ENCODE peak calls at places on chromosomes 3 and 15, in eight cellular contexts. One of them, this sample, is unnamed.

GRCh38 chr3:119810018-119810435 is 28.1 kb downstream of the NR1I2 start:
- DNase-seq in sigmoid colon: no peak
- DNase-seq in cardiac fibroblast: peak
- DNase-seq in PC-3: no peak
- DNase-seq in brain microvascular endothelial cell: peak
- DNase-seq in BJ: no peak
- DNase-seq in IMR-90: peak
- DNase-seq in astrocyte: peak
- DNase-seq in this sample: peak

GRCh38 chr15:78055923-78056713 is 21.4 kb downstream of the TBC1D2B start:
- DNase-seq in astrocyte: no peak
- DNase-seq in brain microvascular endothelial cell: no peak
- DNase-seq in IMR-90: no peak
- DNase-seq in BJ: no peak
- DNase-seq in sigmoid colon: no peak
- DNase-seq in cardiac fibroblast: no peak
- DNase-seq in PC-3: peak
- DNase-seq in this sample: peak

GRCh38 chr3:120791958-120792357 is 49.4 kb downstream of the GTF2E1 start:
- DNase-seq in PC-3: peak
- DNase-seq in cardiac fibroblast: peak
- DNase-seq in IMR-90: peak
- DNase-seq in sigmoid colon: no peak
- DNase-seq in brain microvascular endothelial cell: peak
- DNase-seq in BJ: no peak
- DNase-seq in astrocyte: peak
- DNase-seq in this sample: peak

GRCh38 chr3:150495563-150496168 is 50.6 kb downstream of the SERP1 start:
- DNase-seq in BJ: no peak
- DNase-seq in sigmoid colon: no peak
- DNase-seq in PC-3: peak
- DNase-seq in brain microvascular endothelial cell: peak
- DNase-seq in cardiac fibroblast: peak
- DNase-seq in IMR-90: peak
- DNase-seq in astrocyte: peak
- DNase-seq in this sample: peak

GRCh38 chr3:27712136-27713065 is 9.7 kb downstream of the EOMES start:
- DNase-seq in IMR-90: peak
- DNase-seq in BJ: peak
- DNase-seq in astrocyte: peak
- DNase-seq in cardiac fibroblast: peak
- DNase-seq in PC-3: peak
- DNase-seq in brain microvascular endothelial cell: peak
- DNase-seq in sigmoid colon: peak
- DNase-seq in this sample: peak

GRCh38 chr3:64594129-64594528 is 93.7 kb downstream of the ADAMTS9 start:
- DNase-seq in IMR-90: no peak
- DNase-seq in brain microvascular endothelial cell: no peak
- DNase-seq in cardiac fibroblast: no peak
- DNase-seq in PC-3: no peak
- DNase-seq in astrocyte: no peak
- DNase-seq in BJ: no peak
- DNase-seq in sigmoid colon: no peak
- DNase-seq in this sample: no peak

GRCh38 chr3:55074861-55075260 is 147.0 kb upstream of the LRTM1 start:
- DNase-seq in cardiac fibroblast: no peak
- DNase-seq in brain microvascular endothelial cell: no peak
- DNase-seq in astrocyte: no peak
- DNase-seq in BJ: no peak
- DNase-seq in sigmoid colon: no peak
- DNase-seq in PC-3: no peak
- DNase-seq in IMR-90: peak
- DNase-seq in this sample: peak

GRCh38 chr15:79016527-79017170 is 71.8 kb upstream of the CTSH start:
- DNase-seq in IMR-90: no peak
- DNase-seq in sigmoid colon: no peak
- DNase-seq in BJ: no peak
- DNase-seq in astrocyte: no peak
- DNase-seq in PC-3: no peak
- DNase-seq in cardiac fibroblast: no peak
- DNase-seq in brain microvascular endothelial cell: no peak
- DNase-seq in this sample: no peak

GRCh38 chr15:84835661-84836384 is 18.7 kb downstream of the ALPK3 start:
- DNase-seq in astrocyte: no peak
- DNase-seq in PC-3: no peak
- DNase-seq in sigmoid colon: no peak
- DNase-seq in BJ: no peak
- DNase-seq in brain microvascular endothelial cell: no peak
- DNase-seq in IMR-90: no peak
- DNase-seq in cardiac fibroblast: no peak
- DNase-seq in this sample: no peak

GRCh38 chr3:65893631-65894030 is 145.1 kb downstream of the MAGI1 start:
- DNase-seq in BJ: no peak
- DNase-seq in astrocyte: no peak
- DNase-seq in cardiac fibroblast: no peak
- DNase-seq in IMR-90: no peak
- DNase-seq in sigmoid colon: no peak
- DNase-seq in PC-3: no peak
- DNase-seq in brain microvascular endothelial cell: no peak
- DNase-seq in this sample: no peak

GRCh38 chr15:38888701-38889154 is 324.1 kb upstream of the RASGRP1 start:
- DNase-seq in cardiac fibroblast: no peak
- DNase-seq in PC-3: no peak
- DNase-seq in BJ: no peak
- DNase-seq in IMR-90: no peak
- DNase-seq in brain microvascular endothelial cell: no peak
- DNase-seq in astrocyte: no peak
- DNase-seq in sigmoid colon: no peak
- DNase-seq in this sample: no peak

GRCh38 chr3:156694536-156694935 is 20.1 kb downstream of the TIPARP start:
- DNase-seq in cardiac fibroblast: no peak
- DNase-seq in PC-3: peak
- DNase-seq in brain microvascular endothelial cell: no peak
- DNase-seq in BJ: no peak
- DNase-seq in sigmoid colon: no peak
- DNase-seq in astrocyte: peak
- DNase-seq in IMR-90: peak
- DNase-seq in this sample: no peak

GRCh38 chr3:98114264-98114663 is 16.3 kb upstream of the OR5H1 start:
- DNase-seq in IMR-90: no peak
- DNase-seq in PC-3: no peak
- DNase-seq in BJ: no peak
- DNase-seq in sigmoid colon: no peak
- DNase-seq in brain microvascular endothelial cell: no peak
- DNase-seq in cardiac fibroblast: no peak
- DNase-seq in astrocyte: no peak
- DNase-seq in this sample: no peak

GRCh38 chr3:110814170-110815007 is 257.2 kb upstream of the NECTIN3 start:
- DNase-seq in cardiac fibroblast: peak
- DNase-seq in sigmoid colon: no peak
- DNase-seq in BJ: peak
- DNase-seq in astrocyte: peak
- DNase-seq in brain microvascular endothelial cell: peak
- DNase-seq in PC-3: peak
- DNase-seq in IMR-90: peak
- DNase-seq in this sample: peak

GRCh38 chr15:66594344-66594743 is 28.5 kb upstream of the LCTL start:
- DNase-seq in brain microvascular endothelial cell: no peak
- DNase-seq in cardiac fibroblast: no peak
- DNase-seq in BJ: no peak
- DNase-seq in sigmoid colon: no peak
- DNase-seq in PC-3: peak
- DNase-seq in astrocyte: no peak
- DNase-seq in IMR-90: no peak
- DNase-seq in this sample: no peak

GRCh38 chr3:115960799-115961198 is 337.5 kb downstream of the GAP43 start:
- DNase-seq in astrocyte: no peak
- DNase-seq in brain microvascular endothelial cell: no peak
- DNase-seq in cardiac fibroblast: peak
- DNase-seq in IMR-90: no peak
- DNase-seq in BJ: no peak
- DNase-seq in sigmoid colon: no peak
- DNase-seq in PC-3: no peak
- DNase-seq in this sample: no peak

GRCh38 chr3:162217603-162218002 is 721.0 kb downstream of the OTOL1 start:
- DNase-seq in BJ: peak
- DNase-seq in astrocyte: no peak
- DNase-seq in brain microvascular endothelial cell: no peak
- DNase-seq in IMR-90: peak
- DNase-seq in cardiac fibroblast: peak
- DNase-seq in sigmoid colon: no peak
- DNase-seq in PC-3: peak
- DNase-seq in this sample: peak

GRCh38 chr3:95725770-95726169 is 1088.6 kb upstream of the EPHA6 start:
- DNase-seq in astrocyte: no peak
- DNase-seq in cardiac fibroblast: no peak
- DNase-seq in brain microvascular endothelial cell: no peak
- DNase-seq in PC-3: no peak
- DNase-seq in IMR-90: no peak
- DNase-seq in sigmoid colon: no peak
- DNase-seq in BJ: no peak
- DNase-seq in this sample: no peak

GRCh38 chr15:40714144-40714543 is 19.2 kb downstream of the RAD51 start:
- DNase-seq in astrocyte: no peak
- DNase-seq in IMR-90: no peak
- DNase-seq in BJ: no peak
- DNase-seq in cardiac fibroblast: no peak
- DNase-seq in brain microvascular endothelial cell: no peak
- DNase-seq in PC-3: no peak
- DNase-seq in sigmoid colon: no peak
- DNase-seq in this sample: no peak

GRCh38 chr3:65967376-65967775 is 71.3 kb downstream of the MAGI1 start:
- DNase-seq in astrocyte: no peak
- DNase-seq in cardiac fibroblast: no peak
- DNase-seq in IMR-90: no peak
- DNase-seq in PC-3: no peak
- DNase-seq in sigmoid colon: no peak
- DNase-seq in BJ: no peak
- DNase-seq in brain microvascular endothelial cell: no peak
- DNase-seq in this sample: no peak

DNA sequence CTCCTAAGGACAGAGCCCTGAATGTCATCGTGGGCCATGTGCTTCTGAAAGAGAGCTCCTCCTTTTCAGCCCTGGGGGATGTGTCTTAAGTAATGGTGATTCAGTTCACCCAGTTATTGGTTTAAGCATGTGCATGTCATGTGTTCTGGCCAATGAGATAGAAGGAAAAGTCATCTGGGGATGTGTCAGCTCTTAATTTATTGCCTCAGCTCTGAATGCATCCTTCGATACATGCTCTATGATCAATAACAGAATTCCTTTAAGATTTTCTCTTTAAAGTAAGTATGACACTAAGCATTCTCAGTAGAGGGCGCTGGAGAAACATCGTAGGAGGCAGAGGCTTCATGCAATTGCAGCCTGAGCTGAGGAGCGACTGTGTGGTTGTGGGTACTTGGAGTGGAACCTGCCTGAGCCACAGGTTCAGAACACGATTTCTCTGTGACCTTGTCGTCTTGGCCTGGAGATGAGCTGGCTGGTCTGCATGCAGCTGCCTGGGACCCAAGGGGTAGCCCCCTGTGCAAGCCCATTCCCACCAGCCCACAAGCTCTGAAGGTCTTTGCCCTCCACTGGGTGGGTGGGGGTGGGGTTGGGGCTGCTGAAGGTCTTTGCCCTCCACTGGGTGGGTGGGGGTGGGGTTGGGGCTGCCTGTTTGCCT is 69.5 kb downstream of the C3orf38 start:
- DNase-seq in brain microvascular endothelial cell: peak
- DNase-seq in cardiac fibroblast: peak
- DNase-seq in IMR-90: peak
- DNase-seq in BJ: no peak
- DNase-seq in sigmoid colon: no peak
- DNase-seq in PC-3: peak
- DNase-seq in astrocyte: peak
- DNase-seq in this sample: peak
- TF ChIP-seq CTCF in brain microvascular endothelial cell: peak
- TF ChIP-seq CTCF in cardiac fibroblast: peak
- TF ChIP-seq CTCF in IMR-90: peak
- TF ChIP-seq CTCF in BJ: peak
- TF ChIP-seq CTCF in sigmoid colon: peak
- TF ChIP-seq CTCF in PC-3: peak
- TF ChIP-seq CTCF in astrocyte: peak
- TF ChIP-seq CTCF in this sample: peak

GRCh38 chr3:151864423-151865101 is 8.9 kb upstream of the SUCNR1 start:
- DNase-seq in IMR-90: peak
- DNase-seq in cardiac fibroblast: peak
- DNase-seq in PC-3: peak
- DNase-seq in brain microvascular endothelial cell: peak
- DNase-seq in sigmoid colon: no peak
- DNase-seq in astrocyte: peak
- DNase-seq in BJ: peak
- DNase-seq in this sample: peak
- H3K4me3 ChIP-seq in IMR-90: no peak
- H3K4me3 ChIP-seq in cardiac fibroblast: no peak
- H3K4me3 ChIP-seq in PC-3: no peak
- H3K4me3 ChIP-seq in brain microvascular endothelial cell: no peak
- H3K4me3 ChIP-seq in sigmoid colon: no peak
- H3K4me3 ChIP-seq in astrocyte: no peak
- H3K4me3 ChIP-seq in BJ: no peak
- H3K4me3 ChIP-seq in this sample: no peak

GRCh38 chr15:45784656-45785055 is 149.8 kb downstream of the SQOR start:
- DNase-seq in cardiac fibroblast: no peak
- DNase-seq in brain microvascular endothelial cell: no peak
- DNase-seq in IMR-90: no peak
- DNase-seq in astrocyte: no peak
- DNase-seq in BJ: no peak
- DNase-seq in sigmoid colon: no peak
- DNase-seq in PC-3: peak
- DNase-seq in this sample: no peak

GRCh38 chr15:45785897-45786296 is 151.1 kb downstream of the SQOR start:
- DNase-seq in astrocyte: no peak
- DNase-seq in brain microvascular endothelial cell: no peak
- DNase-seq in PC-3: no peak
- DNase-seq in cardiac fibroblast: no peak
- DNase-seq in IMR-90: no peak
- DNase-seq in BJ: no peak
- DNase-seq in sigmoid colon: no peak
- DNase-seq in this sample: no peak

GRCh38 chr15:45777781-45778180 is 143.0 kb downstream of the SQOR start:
- DNase-seq in brain microvascular endothelial cell: no peak
- DNase-seq in PC-3: no peak
- DNase-seq in sigmoid colon: no peak
- DNase-seq in IMR-90: no peak
- DNase-seq in BJ: no peak
- DNase-seq in astrocyte: no peak
- DNase-seq in cardiac fibroblast: no peak
- DNase-seq in this sample: no peak

GRCh38 chr15:45776772-45777171 is 141.9 kb downstream of the SQOR start:
- DNase-seq in BJ: no peak
- DNase-seq in cardiac fibroblast: no peak
- DNase-seq in astrocyte: no peak
- DNase-seq in sigmoid colon: no peak
- DNase-seq in PC-3: no peak
- DNase-seq in brain microvascular endothelial cell: no peak
- DNase-seq in IMR-90: no peak
- DNase-seq in this sample: no peak

GRCh38 chr15:45780352-45780751 is 145.5 kb downstream of the SQOR start:
- DNase-seq in BJ: no peak
- DNase-seq in cardiac fibroblast: no peak
- DNase-seq in sigmoid colon: no peak
- DNase-seq in IMR-90: no peak
- DNase-seq in astrocyte: no peak
- DNase-seq in brain microvascular endothelial cell: no peak
- DNase-seq in PC-3: no peak
- DNase-seq in this sample: no peak
- TF ChIP-seq CTCF in BJ: peak
- TF ChIP-seq CTCF in cardiac fibroblast: no peak
- TF ChIP-seq CTCF in sigmoid colon: no peak
- TF ChIP-seq CTCF in IMR-90: no peak
- TF ChIP-seq CTCF in astrocyte: no peak
- TF ChIP-seq CTCF in brain microvascular endothelial cell: no peak
- TF ChIP-seq CTCF in PC-3: peak
- TF ChIP-seq CTCF in this sample: no peak

GRCh38 chr15:100341662-100342560 is at the start of gene ADAMTS17:
- DNase-seq in BJ: no peak
- DNase-seq in cardiac fibroblast: peak
- DNase-seq in astrocyte: peak
- DNase-seq in brain microvascular endothelial cell: peak
- DNase-seq in sigmoid colon: peak
- DNase-seq in IMR-90: peak
- DNase-seq in PC-3: peak
- DNase-seq in this sample: peak
- H3K4me3 ChIP-seq in BJ: peak
- H3K4me3 ChIP-seq in cardiac fibroblast: peak
- H3K4me3 ChIP-seq in astrocyte: peak
- H3K4me3 ChIP-seq in brain microvascular endothelial cell: peak
- H3K4me3 ChIP-seq in sigmoid colon: peak
- H3K4me3 ChIP-seq in IMR-90: no peak
- H3K4me3 ChIP-seq in PC-3: peak
- H3K4me3 ChIP-seq in this sample: peak

This sample was measured in fibroblast of the aortic adventitia.